ENCODE peak calls at places on chromosomes 4 and X, in four cellular contexts. X, N, Q and E are unnamed samples.

GRCh38 chrX:12421918-12422317 is 283.6 kb downstream of the FRMPD4 start:
- DNase-seq in X (no peak), Q (peak), N (no peak), E (no peak)

GRCh38 chrX:129568349-129568748 is 28.3 kb downstream of the OCRL start:
- DNase-seq in N (no peak), Q (no peak), X (no peak), E (no peak)

GRCh38 chrX:87961471-87961870 is 443.9 kb downstream of the KLHL4 start:
- DNase-seq in N (no peak), Q (no peak), X (peak), E (no peak)

GRCh38 chr4:40923326-40924095 is 173.8 kb downstream of the NSUN7 start:
- DNase-seq in X (no peak), N (no peak), Q (no peak), E (no peak)

GRCh38 chr4:121873604-121874003 is 3.3 kb upstream of the BBS7 start:
- DNase-seq in X (peak), Q (no peak), N (no peak), E (no peak)

GRCh38 chr4:81589191-81589720 is 117.5 kb upstream of the RASGEF1B start:
- DNase-seq in Q (no peak), N (no peak), X (no peak), E (no peak)

GRCh38 chrX:71542411-71542810 is 9.5 kb downstream of the OGT start:
- DNase-seq in Q (peak), X (no peak), N (no peak), E (no peak)

GRCh38 chrX:80876877-80877276 is 67.2 kb upstream of the BRWD3 start:
- DNase-seq in Q (peak), N (no peak), X (peak), E (no peak)

GRCh38 chr4:41611881-41612871 is 74.2 kb downstream of the LIMCH1 start:
- DNase-seq in Q (peak), N (no peak), X (no peak), E (peak)

GRCh38 chr4:48949518-48950207 is 36.4 kb upstream of the CWH43 start:
- DNase-seq in N (no peak), X (no peak), Q (no peak), E (no peak)

GRCh38 chr4:5165419-5166369 is 114.4 kb downstream of the STK32B start:
- DNase-seq in Q (peak), N (no peak), X (no peak), E (no peak)

GRCh38 chr4:2322801-2323200 is 60.9 kb upstream of the MXD4 start:
- DNase-seq in Q (peak), X (no peak), N (peak), E (no peak)

GRCh38 chrX:13123247-13123856 is 78.9 kb upstream of the FAM9C start:
- DNase-seq in Q (no peak), N (no peak), X (no peak), E (no peak)

GRCh38 chrX:54808109-54808604 is 612 bp downstream of the MAGED2 start:
- DNase-seq in Q (no peak), X (peak), N (peak), E (peak)

GRCh38 chr4:2871911-2872310 is 28.3 kb downstream of the ADD1 start:
- DNase-seq in N (no peak), Q (no peak), X (no peak), E (no peak)

GRCh38 chr4:2260336-2261109 is 1.4 kb downstream of the MXD4 start:
- DNase-seq in Q (no peak), X (no peak), N (peak), E (peak)

GRCh38 chr4:186472948-186473347 is 82.4 kb downstream of the MTNR1A start:
- DNase-seq in X (peak), Q (peak), N (no peak), E (no peak)

GRCh38 chrX:156005144-156005543 is 7.6 kb downstream of the IL9R start:
- DNase-seq in Q (no peak), X (no peak), N (no peak), E (no peak)

GRCh38 chr4:161762796-161763195 is 401.0 kb downstream of the FSTL5 start:
- DNase-seq in X (no peak), N (no peak), Q (peak), E (no peak)

GRCh38 chrX:127726227-127726626 is 326.0 kb downstream of the ACTRT1 start:
- DNase-seq in X (peak), Q (no peak), N (no peak), E (no peak)

GRCh38 chr4:126242679-126243390 is 928.1 kb downstream of the FAT4 start:
- DNase-seq in X (no peak), N (no peak), Q (no peak), E (peak)

GRCh38 chrX:413322-414201 is 26.9 kb upstream of the PPP2R3B start:
- DNase-seq in N (no peak), X (no peak), Q (peak), E (peak)

GRCh38 chr4:40721730-40722171 is 28.0 kb upstream of the NSUN7 start:
- DNase-seq in X (no peak), N (no peak), Q (peak), E (no peak)

GRCh38 chr4:150302553-150302952 is 224.3 kb downstream of the DCLK2 start:
- DNase-seq in N (no peak), X (no peak), Q (peak), E (no peak)

GRCh38 chr4:109052699-109053656 is 249.5 kb downstream of the COL25A1 start:
- DNase-seq in N (no peak), Q (no peak), X (no peak), E (no peak)

GRCh38 chr4:183721207-183722081 is 62.4 kb downstream of the TRAPPC11 start:
- DNase-seq in X (peak), Q (peak), N (no peak), E (peak)

GRCh38 chrX:110167952-110168451 is 149.9 kb downstream of the AMMECR1 start:
- DNase-seq in N (no peak), Q (no peak), X (no peak), E (peak)

GRCh38 chr4:53981573-53981972 is 82.8 kb downstream of the CHIC2 start:
- DNase-seq in Q (peak), N (no peak), X (no peak), E (no peak)

GRCh38 chr4:11130195-11130975 is 298.3 kb downstream of the HS3ST1 start:
- DNase-seq in Q (peak), N (no peak), X (peak), E (peak)

GRCh38 chr4:144575181-144575580 is 70.8 kb upstream of the HHIP start:
- DNase-seq in X (no peak), Q (no peak), N (no peak), E (no peak)

GRCh38 chr4:184680698-184681097 is 31.2 kb downstream of the PRIMPOL start:
- DNase-seq in N (no peak), X (no peak), Q (no peak), E (no peak)

GRCh38 chrX:1224954-1225353 is 12.5 kb upstream of the CRLF2 start:
- DNase-seq in N (peak), Q (no peak), X (peak), E (peak)

GRCh38 chrX:9493936-9494335 is 29.1 kb downstream of the TBL1X start:
- DNase-seq in X (no peak), Q (no peak), N (no peak), E (no peak)

GRCh38 chr4:168386002-168386401 is 67.5 kb upstream of the DDX60 start:
- DNase-seq in N (no peak), Q (no peak), X (no peak), E (no peak)

GRCh38 chr4:8473198-8473919 is 32.8 kb downstream of the TRMT44 start:
- DNase-seq in Q (no peak), X (no peak), N (no peak), E (no peak)
- TF ChIP-seq CTCF in Q (peak), X (no peak), N (no peak), E (no peak)

GRCh38 chr4:104099141-104099540 is 379.4 kb upstream of the TACR3 start:
- DNase-seq in Q (no peak), X (no peak), N (no peak), E (no peak)
- H3K27ac ChIP-seq in Q (no peak), X (no peak), N (no peak), E (no peak)

GRCh38 chrX:38656350-38656915 is 95.1 kb downstream of the TSPAN7 start:
- DNase-seq in Q (no peak), N (no peak), X (no peak), E (no peak)

GRCh38 chrX:38651625-38652601 is 90.6 kb downstream of the TSPAN7 start:
- DNase-seq in X (no peak), N (no peak), Q (no peak), E (no peak)

GRCh38 chrX:38652934-38653442 is 91.6 kb downstream of the TSPAN7 start:
- DNase-seq in X (peak), Q (no peak), N (no peak), E (no peak)

GRCh38 chrX:38657562-38657961 is 96.2 kb downstream of the TSPAN7 start:
- DNase-seq in X (no peak), Q (no peak), N (no peak), E (no peak)

DNA sequence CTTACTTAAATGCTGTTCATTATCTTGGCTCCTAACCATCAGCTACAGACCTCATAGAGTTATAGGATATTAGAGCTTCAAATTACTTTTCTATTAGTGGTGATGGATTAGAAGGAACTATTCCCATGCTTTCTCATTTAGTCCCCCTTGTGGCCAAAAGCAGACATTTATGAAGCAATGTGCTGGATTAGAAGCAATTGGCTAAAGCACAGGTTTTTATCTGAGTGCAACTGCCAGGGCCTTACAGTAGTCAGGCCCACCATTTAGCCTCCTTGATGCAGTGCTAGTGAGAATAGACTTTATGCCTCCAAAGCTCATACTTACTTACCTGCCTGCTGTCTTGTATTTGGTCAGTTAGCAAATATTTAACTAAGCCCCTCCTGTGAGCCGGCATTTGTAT is 93.0 kb downstream of the TSPAN7 start:
- DNase-seq in N (no peak), Q (peak), X (peak), E (no peak)
- H3K4me3 ChIP-seq in N (no peak), Q (no peak), X (no peak), E (no peak)

GRCh38 chr4:140233811-140234696 is 80.1 kb upstream of the MAML3 start:
- DNase-seq in N (no peak), Q (peak), X (no peak), E (no peak)
- TF ChIP-seq CTCF in N (no peak), Q (no peak), X (no peak), E (no peak)